ENCODE peak calls at places on chromosomes 11 and 22, in ten cellular contexts. W, B, E, A, Z, S, U, G, T and V are unnamed samples.

GRCh38 chr22:45475876-45476514 is 26.7 kb upstream of the FBLN1 start:
- DNase-seq in E (no peak), A (no peak), U (no peak), G (no peak), T (no peak), B (no peak), W (no peak), S (no peak), Z (no peak), V (no peak)

GRCh38 chr11:129247129-129247528 is 55.0 kb upstream of the ARHGAP32 start:
- DNase-seq in S (no peak), Z (no peak), B (no peak), T (no peak), G (no peak), W (peak; percentile 14), A (no peak), E (no peak), U (no peak), V (no peak)

GRCh38 chr11:103967985-103968384 is 68.5 kb upstream of the DDI1 start:
- DNase-seq in A (no peak), G (no peak), E (no peak), U (no peak), B (no peak), S (no peak), Z (no peak), W (no peak), T (no peak), V (no peak)

GRCh38 chr11:72821920-72822799 is 7.9 kb downstream of the ATG16L2 start:
- DNase-seq in E (peak; percentile 94), G (peak; percentile 21), U (peak; percentile 55), W (peak; percentile 80), A (peak; percentile 88), T (peak; percentile 65), B (peak; percentile 96), S (peak; percentile 94), Z (peak; percentile 84), V (peak; percentile 86)

GRCh38 chr11:35402751-35403454 is 16.5 kb downstream of the SLC1A2 start:
- DNase-seq in W (no peak), S (no peak), T (no peak), Z (no peak), G (no peak), A (no peak), E (no peak), B (no peak), U (no peak), V (no peak)

GRCh38 chr22:43378011-43378704 is 33.7 kb upstream of the MPPED1 start:
- DNase-seq in W (no peak), T (no peak), S (no peak), B (no peak), U (no peak), G (peak; percentile 63), Z (no peak), A (no peak), E (no peak), V (no peak)

GRCh38 chr22:42169055-42169469 is 38.5 kb upstream of the CYP2D6 start:
- DNase-seq in T (peak; percentile 24), B (peak; percentile 90), G (peak; percentile 51), E (peak; percentile 74), U (peak; percentile 33), Z (peak; percentile 35), W (peak; percentile 65), S (peak; percentile 70), A (peak; percentile 72), V (peak; percentile 43)

GRCh38 chr11:28697920-28698827 is 590.0 kb downstream of the METTL15 start:
- DNase-seq in A (peak; percentile 22), B (peak; percentile 83), S (peak; percentile 62), G (no peak), W (no peak), T (peak; percentile 10), E (peak; percentile 13), Z (peak; percentile 30), U (no peak), V (no peak)

GRCh38 chr11:89495951-89496350 is 4.8 kb upstream of the NOX4 start:
- DNase-seq in A (no peak), S (no peak), W (no peak), U (no peak), T (peak; percentile 17), B (peak; percentile 12), G (no peak), E (peak; percentile 16), Z (no peak), V (no peak)

GRCh38 chr11:69382131-69383128 is 88.5 kb downstream of the MYEOV start:
- DNase-seq in Z (no peak), G (peak; percentile 36), T (no peak), E (no peak), A (peak; percentile 16), U (no peak), B (peak; percentile 42), W (peak; percentile 3), S (peak; percentile 64), V (peak; percentile 43)

GRCh38 chr11:34198523-34198922 is 93.1 kb downstream of the NAT10 start:
- DNase-seq in Z (no peak), B (no peak), U (no peak), W (no peak), T (no peak), S (no peak), E (no peak), G (no peak), A (no peak), V (no peak)

GRCh38 chr11:73284106-73284505 is 12.0 kb downstream of the P2RY6 start:
- DNase-seq in G (no peak), S (no peak), U (no peak), Z (no peak), W (no peak), A (no peak), B (no peak), E (no peak), T (no peak), V (no peak)

GRCh38 chr11:101034076-101034475 is 95.5 kb downstream of the PGR start:
- DNase-seq in U (no peak), T (no peak), S (peak; percentile 70), A (no peak), Z (no peak), E (peak; percentile 85), W (no peak), G (no peak), B (peak; percentile 11), V (peak; percentile 67)

GRCh38 chr11:117509543-117509942 is 181.9 kb downstream of the CEP164 start:
- DNase-seq in G (no peak), T (no peak), W (no peak), E (no peak), Z (no peak), A (no peak), B (no peak), U (no peak), S (no peak), V (no peak)

GRCh38 chr22:47201186-47201995 is 438.9 kb downstream of the TBC1D22A start:
- DNase-seq in G (no peak), W (no peak), T (no peak), U (no peak), B (no peak), E (no peak), S (no peak), Z (no peak), A (no peak), V (no peak)

GRCh38 chr11:93829598-93829997 is 20.8 kb downstream of the VSTM5 start:
- DNase-seq in S (no peak), U (no peak), G (no peak), Z (no peak), E (no peak), W (no peak), B (no peak), T (no peak), A (no peak), V (no peak)

GRCh38 chr11:61020706-61021235 is 49.3 kb downstream of the CD6 start:
- DNase-seq in A (no peak), W (no peak), S (no peak), T (no peak), U (no peak), Z (no peak), E (no peak), G (no peak), B (no peak), V (no peak)

GRCh38 chr22:44172370-44173108 is 8.2 kb upstream of the PARVG start:
- DNase-seq in A (no peak), S (peak; percentile 73), G (no peak), U (no peak), T (no peak), W (no peak), E (no peak), Z (no peak), B (no peak), V (peak; percentile 58)

GRCh38 chr22:32579533-32580220 is 105.1 kb downstream of the FBXO7 start:
- DNase-seq in S (peak; percentile 52), E (no peak), Z (no peak), W (no peak), G (no peak), B (no peak), A (no peak), U (no peak), T (no peak), V (no peak)

GRCh38 chr11:18614667-18615066 is 15.1 kb downstream of the MISFA start:
- DNase-seq in S (no peak), W (no peak), T (no peak), A (no peak), Z (no peak), E (no peak), B (no peak), U (no peak), G (no peak), V (no peak)

GRCh38 chr11:78170874-78171549 is 17.4 kb downstream of the KCTD21 start:
- DNase-seq in S (no peak), Z (no peak), B (no peak), G (no peak), W (no peak), T (no peak), A (no peak), E (no peak), U (no peak), V (no peak)

GRCh38 chr22:43750751-43751150 is 61.4 kb downstream of the EFCAB6 start:
- DNase-seq in B (no peak), Z (no peak), W (no peak), S (no peak), G (peak; percentile 32), A (no peak), T (no peak), U (no peak), E (no peak), V (no peak)

GRCh38 chr11:57974830-57975229 is 48.9 kb upstream of the OR9Q1 start:
- DNase-seq in Z (no peak), G (no peak), E (no peak), B (no peak), A (no peak), S (no peak), W (no peak), T (no peak), U (no peak), V (no peak)

GRCh38 chr11:124754710-124755109 is 2.7 kb upstream of the VSIG2 start:
- DNase-seq in S (no peak), U (no peak), E (no peak), Z (no peak), T (no peak), W (no peak), B (no peak), G (no peak), A (no peak), V (no peak)